ENCODE peak calls at places on chromosomes 11 and 22, in five cellular contexts. O is GM23248, F is NCI-H524 treated with DMSO at 0.1 percent for 48 hours, X is iPS DF 6.9, H is DMS 273 treated with DMSO at 0.1 percent for 48 hours. L is an unnamed sample.

GRCh38 chr11:20059587-20060021 is 100.7 kb downstream of the DBX1 start:
- DNase-seq in F (no peak), X (no peak), O (no peak), H (no peak), L (no peak)

GRCh38 chr22:37379716-37380115 is 47.6 kb downstream of the ELFN2 start:
- DNase-seq in O (no peak), H (no peak), X (no peak), F (no peak), L (peak; percentile 5)

GRCh38 chr11:12556155-12556554 is 118.1 kb upstream of the TEAD1 start:
- DNase-seq in H (no peak), X (no peak), F (no peak), O (peak; percentile 82), L (no peak)

GRCh38 chr11:57444362-57445074 is 15.8 kb upstream of the RTN4RL2 start:
- DNase-seq in X (no peak), H (no peak), F (no peak), O (peak; percentile 79), L (no peak)

GRCh38 chr11:86435711-86436110 is 61.0 kb downstream of the CCDC81 start:
- DNase-seq in X (no peak), O (no peak), H (no peak), F (no peak), L (no peak)

GRCh38 chr22:50691521-50691920 is 18.9 kb downstream of the SHANK3 start:
- DNase-seq in X (no peak), O (peak; percentile 56), H (no peak), F (no peak), L (peak; percentile 30)

GRCh38 chr22:22558071-22558971 is 744 bp downstream of the PRAME start:
- DNase-seq in F (no peak), H (no peak), X (no peak), O (peak; percentile 32), L (no peak)

GRCh38 chr11:16070573-16070972 is 285.8 kb downstream of the SOX6 start:
- DNase-seq in H (no peak), F (no peak), O (no peak), X (no peak), L (no peak)

GRCh38 chr22:39674536-39674935 is 104.0 kb downstream of the CACNA1I start:
- DNase-seq in X (no peak), F (no peak), O (peak; percentile 47), H (no peak), L (no peak)

GRCh38 chr22:29762263-29762662 is 4.5 kb downstream of the ZMAT5 start:
- DNase-seq in H (no peak), O (no peak), F (no peak), X (no peak), L (no peak)

GRCh38 chr22:50148166-50148500 is 22.4 kb upstream of the PANX2 start:
- DNase-seq in H (no peak), O (no peak), X (no peak), F (no peak), L (no peak)

GRCh38 chr11:85673422-85673821 is 8.5 kb upstream of the CREBZF start:
- DNase-seq in F (no peak), X (no peak), O (no peak), H (no peak), L (no peak)

GRCh38 chr11:81005595-81005994 is 1564.8 kb upstream of the TENM4 start:
- DNase-seq in H (no peak), X (no peak), O (peak; percentile 94), F (no peak), L (no peak)

GRCh38 chr11:85961930-85962363 is 106.8 kb downstream of the CCDC83 start:
- DNase-seq in F (no peak), X (no peak), H (no peak), O (no peak), L (no peak)

GRCh38 chr11:12639388-12639787 is 34.8 kb upstream of the TEAD1 start:
- DNase-seq in F (no peak), O (no peak), H (no peak), X (no peak), L (no peak)

GRCh38 chr11:50192743-50193142 is 160.1 kb downstream of the OR4C45 start:
- DNase-seq in O (no peak), H (no peak), X (no peak), F (no peak), L (no peak)

GRCh38 chr22:19962909-19963806 is 21.5 kb upstream of the TXNRD2 start:
- DNase-seq in X (no peak), O (peak; percentile 94), F (no peak), H (no peak), L (no peak)

GRCh38 chr11:12098601-12099000 is 11.8 kb upstream of the MICAL2 start:
- DNase-seq in X (no peak), H (no peak), F (no peak), O (no peak), L (no peak)

GRCh38 chr22:20899827-20900423 is 17.3 kb upstream of the CRKL start:
- DNase-seq in O (no peak), X (no peak), F (no peak), H (no peak), L (no peak)

GRCh38 chr22:32080904-32081303 is 37.8 kb downstream of the SLC5A1 start:
- DNase-seq in O (peak; percentile 71), X (peak; percentile 31), F (no peak), H (no peak), L (no peak)

GRCh38 chr22:49492756-49493251 is 334.9 kb downstream of the BRD1 start:
- DNase-seq in F (no peak), X (no peak), H (no peak), O (no peak), L (no peak)

GRCh38 chr11:100484948-100485347 is 202.1 kb upstream of the ARHGAP42 start:
- DNase-seq in F (no peak), H (no peak), X (no peak), O (no peak), L (no peak)

GRCh38 chr22:23769321-23769965 is 1.7 kb upstream of the CHCHD10 start:
- DNase-seq in O (no peak), F (no peak), H (no peak), X (no peak), L (no peak)

GRCh38 chr11:77109236-77110019 is 6.8 kb downstream of the OMP start:
- DNase-seq in F (no peak), O (peak; percentile 65), X (no peak), H (peak; percentile 67), L (no peak)

GRCh38 chr22:49021926-49022815 is 805.5 kb downstream of the BRD1 start:
- DNase-seq in X (no peak), H (no peak), F (no peak), O (no peak), L (no peak)

GRCh38 chr11:46267930-46268329 is 9.5 kb upstream of the CREB3L1 start:
- DNase-seq in F (no peak), X (no peak), O (no peak), H (no peak), L (no peak)

GRCh38 chr22:44391481-44392445 is 79.0 kb upstream of the SHISAL1 start:
- DNase-seq in H (no peak), X (no peak), O (no peak), F (no peak), L (no peak)

GRCh38 chr11:88704505-88704904 is 361.3 kb downstream of the GRM5 start:
- DNase-seq in X (no peak), H (no peak), O (peak; percentile 20), F (no peak), L (no peak)

GRCh38 chr11:60194511-60194910 is 11.6 kb upstream of the MS4A6A start:
- DNase-seq in O (no peak), F (no peak), H (no peak), X (no peak), L (no peak)

GRCh38 chr11:130043575-130043974 is 26.1 kb upstream of the APLP2 start:
- DNase-seq in O (no peak), X (no peak), F (no peak), H (no peak), L (peak; percentile 25)

GRCh38 chr11:68904458-68904847 is 762 bp downstream of the IGHMBP2 start:
- DNase-seq in F (no peak), O (no peak), X (no peak), H (no peak), L (no peak)